ENCODE peak calls at places on chromosomes 12 and 14, in ten cellular contexts. One of them, this sample, is unnamed.

GRCh38 chr12:53961025-53961761 is 6.5 kb downstream of the HOXC12 start:
- DNase-seq in colonic mucosa: no peak
- DNase-seq in glutamatergic neuron: peak
- DNase-seq in A172: no peak
- DNase-seq in brain pericyte: no peak
- DNase-seq in central memory CD4-positive, alpha-beta T cell: no peak
- DNase-seq in astrocyte of the spinal cord: no peak
- DNase-seq in thoracic aorta: no peak
- DNase-seq in OCI-M1: no peak
- DNase-seq in CD8-positive, alpha-beta T cell: no peak
- DNase-seq in this sample: no peak

GRCh38 chr12:20367731-20368652 is at the start of gene PDE3A:
- DNase-seq in thoracic aorta: no peak
- DNase-seq in CD8-positive, alpha-beta T cell: no peak
- DNase-seq in glutamatergic neuron: peak
- DNase-seq in A172: peak
- DNase-seq in brain pericyte: peak
- DNase-seq in astrocyte of the spinal cord: peak
- DNase-seq in central memory CD4-positive, alpha-beta T cell: no peak
- DNase-seq in OCI-M1: peak
- DNase-seq in colonic mucosa: peak
- DNase-seq in this sample: peak

GRCh38 chr14:102020058-102020971 is 55.9 kb downstream of the DYNC1H1 start:
- DNase-seq in astrocyte of the spinal cord: peak
- DNase-seq in glutamatergic neuron: no peak
- DNase-seq in central memory CD4-positive, alpha-beta T cell: peak
- DNase-seq in brain pericyte: no peak
- DNase-seq in OCI-M1: no peak
- DNase-seq in CD8-positive, alpha-beta T cell: peak
- DNase-seq in A172: peak
- DNase-seq in colonic mucosa: no peak
- DNase-seq in thoracic aorta: no peak
- DNase-seq in this sample: no peak

GRCh38 chr12:97560359-97560758 is 97.8 kb downstream of the RMST start:
- DNase-seq in thoracic aorta: no peak
- DNase-seq in central memory CD4-positive, alpha-beta T cell: no peak
- DNase-seq in brain pericyte: no peak
- DNase-seq in A172: no peak
- DNase-seq in astrocyte of the spinal cord: no peak
- DNase-seq in glutamatergic neuron: no peak
- DNase-seq in colonic mucosa: no peak
- DNase-seq in OCI-M1: no peak
- DNase-seq in CD8-positive, alpha-beta T cell: no peak
- DNase-seq in this sample: no peak

GRCh38 chr12:88579572-88579940 is 715 bp downstream of the KITLG start:
- DNase-seq in A172: no peak
- DNase-seq in central memory CD4-positive, alpha-beta T cell: no peak
- DNase-seq in OCI-M1: no peak
- DNase-seq in brain pericyte: no peak
- DNase-seq in thoracic aorta: no peak
- DNase-seq in astrocyte of the spinal cord: peak
- DNase-seq in glutamatergic neuron: peak
- DNase-seq in CD8-positive, alpha-beta T cell: no peak
- DNase-seq in colonic mucosa: peak
- DNase-seq in this sample: peak

GRCh38 chr14:67541448-67542387 is 8.6 kb downstream of the PLEKHH1 start:
- DNase-seq in CD8-positive, alpha-beta T cell: no peak
- DNase-seq in thoracic aorta: no peak
- DNase-seq in central memory CD4-positive, alpha-beta T cell: no peak
- DNase-seq in A172: no peak
- DNase-seq in astrocyte of the spinal cord: no peak
- DNase-seq in brain pericyte: no peak
- DNase-seq in OCI-M1: peak
- DNase-seq in colonic mucosa: peak
- DNase-seq in glutamatergic neuron: no peak
- DNase-seq in this sample: no peak

GRCh38 chr12:49777800-49778748 is 36.7 kb downstream of the TMBIM6 start:
- DNase-seq in astrocyte of the spinal cord: peak
- DNase-seq in central memory CD4-positive, alpha-beta T cell: peak
- DNase-seq in A172: peak
- DNase-seq in OCI-M1: peak
- DNase-seq in colonic mucosa: peak
- DNase-seq in thoracic aorta: no peak
- DNase-seq in brain pericyte: no peak
- DNase-seq in glutamatergic neuron: peak
- DNase-seq in CD8-positive, alpha-beta T cell: peak
- DNase-seq in this sample: peak

GRCh38 chr14:36048667-36049066 is 127.9 kb downstream of the PTCSC3 start:
- DNase-seq in A172: no peak
- DNase-seq in astrocyte of the spinal cord: no peak
- DNase-seq in colonic mucosa: no peak
- DNase-seq in OCI-M1: no peak
- DNase-seq in glutamatergic neuron: no peak
- DNase-seq in CD8-positive, alpha-beta T cell: no peak
- DNase-seq in thoracic aorta: no peak
- DNase-seq in brain pericyte: no peak
- DNase-seq in central memory CD4-positive, alpha-beta T cell: no peak
- DNase-seq in this sample: no peak

GRCh38 chr14:54011001-54011400 is 54.4 kb upstream of the BMP4 start:
- DNase-seq in central memory CD4-positive, alpha-beta T cell: no peak
- DNase-seq in colonic mucosa: no peak
- DNase-seq in brain pericyte: no peak
- DNase-seq in thoracic aorta: no peak
- DNase-seq in astrocyte of the spinal cord: no peak
- DNase-seq in CD8-positive, alpha-beta T cell: no peak
- DNase-seq in A172: no peak
- DNase-seq in glutamatergic neuron: no peak
- DNase-seq in OCI-M1: no peak
- DNase-seq in this sample: no peak

GRCh38 chr14:55721353-55721752 is 141.3 kb downstream of the KTN1 start:
- DNase-seq in OCI-M1: peak
- DNase-seq in CD8-positive, alpha-beta T cell: no peak
- DNase-seq in A172: peak
- DNase-seq in astrocyte of the spinal cord: peak
- DNase-seq in colonic mucosa: no peak
- DNase-seq in thoracic aorta: no peak
- DNase-seq in central memory CD4-positive, alpha-beta T cell: no peak
- DNase-seq in brain pericyte: no peak
- DNase-seq in glutamatergic neuron: no peak
- DNase-seq in this sample: no peak

GRCh38 chr12:4133636-4134433 is 139.7 kb upstream of the CCND2 start:
- DNase-seq in A172: no peak
- DNase-seq in colonic mucosa: no peak
- DNase-seq in glutamatergic neuron: peak
- DNase-seq in thoracic aorta: no peak
- DNase-seq in OCI-M1: no peak
- DNase-seq in brain pericyte: no peak
- DNase-seq in CD8-positive, alpha-beta T cell: no peak
- DNase-seq in central memory CD4-positive, alpha-beta T cell: no peak
- DNase-seq in astrocyte of the spinal cord: no peak
- DNase-seq in this sample: no peak

GRCh38 chr12:57454566-57455373 is at the start of gene INHBE:
- DNase-seq in glutamatergic neuron: peak
- DNase-seq in central memory CD4-positive, alpha-beta T cell: no peak
- DNase-seq in CD8-positive, alpha-beta T cell: no peak
- DNase-seq in brain pericyte: no peak
- DNase-seq in astrocyte of the spinal cord: peak
- DNase-seq in A172: peak
- DNase-seq in colonic mucosa: no peak
- DNase-seq in thoracic aorta: no peak
- DNase-seq in OCI-M1: peak
- DNase-seq in this sample: peak

GRCh38 chr12:15856097-15856982 is 25.8 kb upstream of the STRAP start:
- DNase-seq in A172: peak
- DNase-seq in brain pericyte: peak
- DNase-seq in colonic mucosa: peak
- DNase-seq in glutamatergic neuron: no peak
- DNase-seq in central memory CD4-positive, alpha-beta T cell: peak
- DNase-seq in astrocyte of the spinal cord: peak
- DNase-seq in CD8-positive, alpha-beta T cell: peak
- DNase-seq in OCI-M1: peak
- DNase-seq in thoracic aorta: peak
- DNase-seq in this sample: peak